ENCODE peak calls at places on chromosomes 1 and 21, in four cellular contexts. C is astrocyte of the spinal cord, E is upper lobe of right lung, Z is sigmoid colon. Y is an unnamed sample.
A peak's percentile ranks its signal among the peaks of the same experiment; 100 is the strongest.

GRCh38 chr1:62271932-62272728 is 47.1 kb downstream of the KANK4 start:
- DNase-seq in C (no peak), E (no peak), Z (no peak), Y (peak; percentile 8)

GRCh38 chr1:43552813-43553212 is 22.1 kb downstream of the PTPRF start:
- DNase-seq in C (no peak), E (peak; percentile 84), Z (peak; percentile 93), Y (peak; percentile 11)

GRCh38 chr1:207565546-207566468 is 69.8 kb downstream of the CR1 start:
- DNase-seq in C (no peak), E (no peak), Z (no peak), Y (no peak)

GRCh38 chr1:212703991-212704564 is 4.4 kb upstream of the BATF3 start:
- DNase-seq in C (no peak), E (no peak), Z (no peak), Y (no peak)

GRCh38 chr1:234608720-234609527 is 1.1 kb downstream of the IRF2BP2 start:
- DNase-seq in C (peak; percentile 65), E (peak; percentile 83), Z (peak; percentile 76), Y (no peak)

GRCh38 chr1:5997316-5997715 is 5.1 kb upstream of the NPHP4 start:
- DNase-seq in C (no peak), E (peak; percentile 32), Z (peak; percentile 26), Y (no peak)

GRCh38 chr1:182249201-182249676 is 142.4 kb downstream of the GLUL start:
- DNase-seq in C (no peak), E (no peak), Z (no peak), Y (no peak)

GRCh38 chr1:35486858-35487408 is 70.3 kb downstream of the KIAA0319L start:
- DNase-seq in C (no peak), E (no peak), Z (no peak), Y (no peak)

GRCh38 chr21:45262041-45262581 is 25.6 kb downstream of the POFUT2 start:
- DNase-seq in C (no peak), E (no peak), Z (no peak), Y (no peak)

GRCh38 chr1:116532698-116533424 is 38.0 kb downstream of the CD58 start:
- DNase-seq in C (no peak), E (no peak), Z (no peak), Y (no peak)

GRCh38 chr1:205169248-205169647 is 42.3 kb downstream of the DSTYK start:
- DNase-seq in C (no peak), E (no peak), Z (no peak), Y (no peak)

GRCh38 chr1:198678901-198679329 is 40.1 kb downstream of the PTPRC start:
- DNase-seq in C (no peak), E (no peak), Z (no peak), Y (no peak)

GRCh38 chr1:39501666-39502065 is 10.2 kb downstream of the BMP8A start:
- DNase-seq in C (no peak), E (no peak), Z (no peak), Y (peak; percentile 76)

GRCh38 chr1:232911027-232911599 is 39.3 kb upstream of the NTPCR start:
- DNase-seq in C (no peak), E (no peak), Z (no peak), Y (no peak)

GRCh38 chr1:205528887-205529825 is 24.7 kb downstream of the CDK18 start:
- DNase-seq in C (peak; percentile 55), E (peak; percentile 89), Z (peak; percentile 89), Y (peak; percentile 62)

GRCh38 chr1:247357062-247357780 is 25.6 kb upstream of the ZNF496 start:
- DNase-seq in C (no peak), E (no peak), Z (no peak), Y (no peak)

GRCh38 chr21:39079617-39080016 is 103.6 kb downstream of the PSMG1 start:
- DNase-seq in C (no peak), E (peak; percentile 96), Z (peak; percentile 85), Y (no peak)

GRCh38 chr1:238336531-238336930 is 445.8 kb upstream of the ZP4 start:
- DNase-seq in C (no peak), E (no peak), Z (no peak), Y (no peak)

GRCh38 chr1:234532511-234532922 is 53.5 kb upstream of the TARBP1 start:
- DNase-seq in C (no peak), E (no peak), Z (peak; percentile 86), Y (no peak)

GRCh38 chr1:179599623-179600249 is 8.1 kb downstream of the TDRD5 start:
- DNase-seq in C (peak; percentile 10), E (no peak), Z (no peak), Y (peak; percentile 30)

GRCh38 chr1:25879675-25880074 is 4.2 kb upstream of the PAQR7 start:
- DNase-seq in C (no peak), E (peak; percentile 25), Z (peak; percentile 38), Y (no peak)

GRCh38 chr1:7525664-7526063 is 245.4 kb upstream of the VAMP3 start:
- DNase-seq in C (no peak), E (no peak), Z (no peak), Y (no peak)

GRCh38 chr1:112689196-112689841 is 14.9 kb downstream of the MOV10 start:
- DNase-seq in C (no peak), E (no peak), Z (no peak), Y (no peak)

GRCh38 chr1:8374812-8375211 is 56.9 kb downstream of the SLC45A1 start:
- DNase-seq in C (peak; percentile 39), E (no peak), Z (no peak), Y (peak; percentile 45)

GRCh38 chr1:145717833-145718232 is 1.5 kb upstream of the CD160 start:
- DNase-seq in C (no peak), E (no peak), Z (no peak), Y (no peak)

GRCh38 chr1:248822148-248823032 is 3.3 kb downstream of the SH3BP5L start:
- DNase-seq in C (no peak), E (no peak), Z (no peak), Y (no peak)

GRCh38 chr1:67733741-67734690 is 49.0 kb downstream of the GADD45A start:
- DNase-seq in C (no peak), E (no peak), Z (no peak), Y (no peak)

GRCh38 chr1:247331172-247331525 is 518 bp downstream of the ZNF496 start:
- DNase-seq in C (peak; percentile 76), E (peak; percentile 91), Z (peak; percentile 86), Y (peak; percentile 74)

GRCh38 chr21:45957986-45958610 is 23.5 kb upstream of the COL6A1 start:
- DNase-seq in C (no peak), E (no peak), Z (peak; percentile 82), Y (no peak)

GRCh38 chr1:163822933-163823511 is 501.3 kb downstream of the NUF2 start:
- DNase-seq in C (no peak), E (no peak), Z (no peak), Y (no peak)

GRCh38 chr1:72282271-72282656 is at the start of gene NEGR1:
- DNase-seq in C (peak; percentile 78), E (peak; percentile 68), Z (peak; percentile 87), Y (peak; percentile 67)

GRCh38 chr1:1308756-1309524 is 543 bp downstream of the PUSL1 start:
- DNase-seq in C (no peak), E (peak; percentile 77), Z (peak; percentile 82), Y (no peak)

GRCh38 chr1:61293986-61294504 is 211.7 kb downstream of the NFIA start:
- DNase-seq in C (no peak), E (no peak), Z (no peak), Y (no peak)

GRCh38 chr1:1260843-1261560 is 12.7 kb downstream of the UBE2J2 start:
- DNase-seq in C (no peak), E (no peak), Z (no peak), Y (no peak)

GRCh38 chr1:2380816-2381591 is 10.3 kb downstream of the MORN1 start:
- DNase-seq in C (no peak), E (peak; percentile 57), Z (peak; percentile 66), Y (no peak)

GRCh38 chr1:81115422-81115821 is 685.3 kb upstream of the ADGRL2 start:
- DNase-seq in C (no peak), E (no peak), Z (no peak), Y (no peak)

GRCh38 chr1:19465650-19466049 is 19.7 kb downstream of the CAPZB start:
- DNase-seq in C (no peak), E (no peak), Z (no peak), Y (no peak)

GRCh38 chr1:19469004-19469403 is 16.3 kb downstream of the CAPZB start:
- DNase-seq in C (no peak), E (no peak), Z (no peak), Y (no peak)

GRCh38 chr1:19466112-19466561 is 19.2 kb downstream of the CAPZB start:
- DNase-seq in C (no peak), E (no peak), Z (no peak), Y (no peak)

GRCh38 chr1:19467199-19468187 is 17.8 kb downstream of the CAPZB start:
- DNase-seq in C (no peak), E (no peak), Z (no peak), Y (no peak)

DNA sequence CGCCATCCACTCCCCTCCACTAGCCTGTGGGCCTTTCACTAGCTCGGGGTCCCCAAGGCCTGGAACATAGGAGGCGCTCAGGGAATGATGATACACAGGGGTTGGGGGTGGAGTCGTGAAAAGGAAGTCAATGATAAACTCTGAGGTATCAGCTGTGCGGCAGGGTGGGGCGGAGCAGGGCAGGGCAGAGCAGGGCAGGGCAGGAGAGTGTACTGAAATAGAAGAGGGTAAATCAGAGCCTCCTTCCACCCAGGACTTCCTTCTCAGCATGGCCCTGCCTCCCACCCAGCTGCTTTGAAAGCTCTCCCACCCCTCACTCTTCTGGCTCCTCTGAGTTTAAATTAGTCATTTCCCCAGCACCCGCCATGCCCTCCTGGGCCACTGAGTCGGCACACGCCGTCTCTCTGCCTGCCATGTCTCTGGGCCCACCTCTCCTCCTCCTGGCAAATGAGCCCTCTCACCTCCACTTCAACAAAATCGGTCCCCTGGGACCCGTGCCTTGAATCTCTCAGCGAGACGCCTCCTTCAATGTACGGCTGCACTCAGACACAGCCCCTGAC is 16.9 kb downstream of the CAPZB start:
- DNase-seq in C (no peak), E (peak; percentile 77), Z (no peak), Y (no peak)
- TF ChIP-seq CTCF in C (no peak), E (no peak), Z (no peak), Y (no peak)

GRCh38 chr1:84223751-84224432 is 77.6 kb upstream of the SAMD13 start:
- DNase-seq in C (no peak), E (no peak), Z (no peak), Y (no peak)
- TF ChIP-seq CTCF in C (peak; percentile 4), E (no peak), Z (no peak), Y (peak; percentile 17)

DNA sequence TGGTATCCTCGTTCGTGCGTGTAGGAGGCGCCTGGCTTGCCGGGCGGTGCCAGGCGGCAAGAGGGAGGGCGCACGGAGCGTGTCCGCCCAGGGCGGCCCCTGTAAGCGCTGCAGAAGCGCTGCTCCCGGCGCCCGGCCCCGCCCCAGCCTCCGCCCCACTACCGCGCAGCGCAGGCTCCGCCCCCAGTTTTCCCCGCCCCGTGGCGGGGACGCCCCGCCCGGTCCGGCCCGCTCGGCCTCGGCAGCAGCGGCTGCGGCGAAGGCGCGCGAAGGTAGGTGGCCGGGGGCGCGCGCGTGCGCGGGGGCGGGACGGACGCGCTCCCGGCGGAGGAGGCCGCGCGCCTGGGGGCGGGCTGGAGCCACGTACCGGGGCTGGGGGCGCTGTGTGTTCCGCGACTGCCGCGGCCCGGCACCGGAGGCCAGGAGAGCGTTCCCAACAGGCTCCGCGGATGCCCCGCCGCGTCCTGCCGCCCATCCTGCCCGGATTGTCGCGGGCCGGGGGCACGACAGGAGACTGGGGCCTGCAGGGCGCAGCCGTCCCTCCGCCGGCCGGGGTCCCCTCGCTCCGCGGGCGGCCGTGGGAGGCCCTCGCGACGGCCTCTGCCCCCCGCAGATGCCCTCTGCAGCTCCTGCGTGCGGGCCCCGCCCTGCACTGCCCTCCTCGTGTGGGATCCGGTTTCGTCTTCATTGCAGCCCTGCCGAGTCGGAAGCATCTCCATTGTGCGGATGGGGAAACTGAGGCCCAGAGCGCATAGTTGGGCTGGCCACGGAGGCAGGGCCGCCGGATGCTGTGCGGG is 7.7 kb upstream of the CROCC start:
- DNase-seq in C (peak; percentile 97), E (peak; percentile 96), Z (peak; percentile 97), Y (peak; percentile 85)
- TF ChIP-seq CTCF in C (no peak), E (no peak), Z (no peak), Y (peak; percentile 24)

GRCh38 chr1:215523128-215523861 is 43.8 kb upstream of the KCTD3 start:
- DNase-seq in C (peak; percentile 25), E (no peak), Z (no peak), Y (no peak)
- TF ChIP-seq CTCF in C (peak; percentile 15), E (peak; percentile 19), Z (no peak), Y (peak; percentile 79)

Y was measured in HFFc6.